ENCODE peak calls at places on chromosomes 2 and 18, in ten cellular contexts. E is PC-9, O is sigmoid colon, P is suprapubic skin, N is adrenal gland, H is endodermal cell, T is dorsolateral prefrontal cortex, Z is heart left ventricle, F is astrocyte, L is BJ. M is an unnamed sample.

GRCh38 chr2:45595724-45596435 is 15.2 kb downstream of the SRBD1 start:
- DNase-seq in E (no peak), O (no peak), P (no peak), N (peak), H (no peak), T (peak), Z (peak), F (peak), L (peak), M (no peak)

GRCh38 chr2:191690327-191690726 is 12.4 kb downstream of the NABP1 start:
- DNase-seq in E (no peak), O (no peak), P (no peak), N (no peak), H (no peak), T (no peak), Z (no peak), F (no peak), L (no peak), M (no peak)

GRCh38 chr2:221549143-221549542 is 23.0 kb downstream of the EPHA4 start:
- DNase-seq in E (no peak), O (no peak), P (no peak), N (no peak), H (no peak), T (no peak), Z (no peak), F (peak), L (no peak), M (no peak)

GRCh38 chr18:2102022-2102421 is 469.3 kb downstream of the METTL4 start:
- DNase-seq in E (no peak), O (no peak), P (no peak), N (no peak), H (no peak), T (no peak), Z (no peak), F (no peak), L (no peak), M (no peak)

GRCh38 chr2:213152065-213152794 is 818 bp upstream of the IKZF2 start:
- DNase-seq in E (peak), O (peak), P (no peak), N (peak), H (peak), T (peak), Z (peak), F (peak), L (no peak), M (no peak)

GRCh38 chr2:17620841-17621240 is 80.3 kb downstream of the VSNL1 start:
- DNase-seq in E (no peak), O (no peak), P (no peak), N (no peak), H (no peak), T (no peak), Z (no peak), F (peak), L (peak), M (no peak)

GRCh38 chr2:191228861-191229260 is 16.3 kb upstream of the MYO1B start:
- DNase-seq in E (no peak), O (no peak), P (peak), N (peak), H (no peak), T (no peak), Z (peak), F (no peak), L (no peak), M (no peak)

GRCh38 chr18:63306819-63307554 is 12.6 kb downstream of the BCL2 start:
- DNase-seq in E (no peak), O (no peak), P (no peak), N (no peak), H (no peak), T (no peak), Z (no peak), F (no peak), L (no peak), M (no peak)

GRCh38 chr2:57080035-57080434 is 896.2 kb downstream of the CCDC85A start:
- DNase-seq in E (no peak), O (no peak), P (no peak), N (no peak), H (no peak), T (no peak), Z (no peak), F (no peak), L (no peak), M (no peak)

GRCh38 chr18:64519191-64519590 is 370.3 kb upstream of the LINC00305 start:
- DNase-seq in E (no peak), O (no peak), P (no peak), N (no peak), H (no peak), T (no peak), Z (no peak), F (no peak), L (no peak), M (no peak)

GRCh38 chr2:239831272-239831731 is 193.8 kb downstream of the NDUFA10 start:
- DNase-seq in E (no peak), O (peak), P (peak), N (peak), H (peak), T (peak), Z (no peak), F (no peak), L (no peak), M (no peak)

GRCh38 chr18:45320724-45321123 is 294.6 kb upstream of the SLC14A2 start:
- DNase-seq in E (no peak), O (no peak), P (no peak), N (no peak), H (no peak), T (no peak), Z (no peak), F (peak), L (no peak), M (no peak)

GRCh38 chr2:119264781-119265692 is 41.4 kb downstream of the STEAP3 start:
- DNase-seq in E (peak), O (no peak), P (no peak), N (peak), H (peak), T (peak), Z (peak), F (no peak), L (no peak), M (no peak)

GRCh38 chr18:53567935-53568574 is 656.4 kb downstream of the MBD2 start:
- DNase-seq in E (no peak), O (no peak), P (no peak), N (no peak), H (peak), T (no peak), Z (no peak), F (peak), L (peak), M (peak)

GRCh38 chr18:22191986-22192385 is 22.6 kb downstream of the GATA6 start:
- DNase-seq in E (no peak), O (no peak), P (no peak), N (no peak), H (peak), T (no peak), Z (no peak), F (no peak), L (no peak), M (no peak)

GRCh38 chr2:237980087-237980486 is 13.3 kb downstream of the UBE2F start:
- DNase-seq in E (no peak), O (no peak), P (no peak), N (peak), H (no peak), T (peak), Z (no peak), F (no peak), L (no peak), M (no peak)

GRCh38 chr2:145543155-145543554 is 1023.2 kb upstream of the ZEB2 start:
- DNase-seq in E (no peak), O (no peak), P (no peak), N (no peak), H (no peak), T (no peak), Z (no peak), F (no peak), L (no peak), M (no peak)

GRCh38 chr2:197433770-197434438 is 924 bp downstream of the SF3B1 start:
- DNase-seq in E (no peak), O (no peak), P (no peak), N (no peak), H (no peak), T (no peak), Z (no peak), F (peak), L (no peak), M (no peak)

GRCh38 chr2:41194235-41194634 is 742.3 kb upstream of the SLC8A1 start:
- DNase-seq in E (no peak), O (no peak), P (no peak), N (peak), H (no peak), T (no peak), Z (peak), F (peak), L (no peak), M (no peak)

GRCh38 chr2:233346930-233347329 is 7.4 kb upstream of the DGKD start:
- DNase-seq in E (no peak), O (no peak), P (no peak), N (no peak), H (no peak), T (peak), Z (no peak), F (no peak), L (no peak), M (no peak)

GRCh38 chr2:233764264-233764663 is 4.2 kb downstream of the UGT1A1 start:
- DNase-seq in E (no peak), O (no peak), P (no peak), N (no peak), H (no peak), T (no peak), Z (no peak), F (peak), L (peak), M (no peak)

GRCh38 chr2:136117391-136117841 is 533 bp downstream of the CXCR4 start:
- DNase-seq in E (no peak), O (no peak), P (no peak), N (peak), H (peak), T (peak), Z (peak), F (peak), L (no peak), M (no peak)

GRCh38 chr2:160408575-160409291 is 84.9 kb downstream of the RBMS1 start:
- DNase-seq in E (no peak), O (no peak), P (no peak), N (no peak), H (peak), T (no peak), Z (no peak), F (no peak), L (no peak), M (no peak)

GRCh38 chr2:65553504-65554074 is 121.2 kb upstream of the SPRED2 start:
- DNase-seq in E (no peak), O (no peak), P (no peak), N (no peak), H (no peak), T (no peak), Z (no peak), F (no peak), L (no peak), M (no peak)
- H3K4me3 ChIP-seq in E (no peak), O (no peak), P (no peak), N (no peak), H (no peak), T (no peak), Z (no peak), F (no peak), L (no peak), M (no peak)

GRCh38 chr18:4789506-4789905 is 334.4 kb upstream of the DLGAP1 start:
- DNase-seq in E (no peak), O (no peak), P (no peak), N (no peak), H (no peak), T (no peak), Z (no peak), F (no peak), L (no peak), M (no peak)
- TF ChIP-seq CTCF in E (no peak), O (no peak), P (no peak), N (no peak), H (no peak), T (no peak), Z (no peak), F (no peak), L (no peak), M (no peak)

GRCh38 chr2:128736689-128737545 is 418.2 kb upstream of the HS6ST1 start:
- DNase-seq in E (peak), O (peak), P (peak), N (peak), H (peak), T (peak), Z (peak), F (peak), L (no peak), M (no peak)
- H3K4me3 ChIP-seq in E (no peak), O (peak), P (peak), N (peak), H (no peak), T (peak), Z (peak), F (peak), L (peak), M (peak)

DNA sequence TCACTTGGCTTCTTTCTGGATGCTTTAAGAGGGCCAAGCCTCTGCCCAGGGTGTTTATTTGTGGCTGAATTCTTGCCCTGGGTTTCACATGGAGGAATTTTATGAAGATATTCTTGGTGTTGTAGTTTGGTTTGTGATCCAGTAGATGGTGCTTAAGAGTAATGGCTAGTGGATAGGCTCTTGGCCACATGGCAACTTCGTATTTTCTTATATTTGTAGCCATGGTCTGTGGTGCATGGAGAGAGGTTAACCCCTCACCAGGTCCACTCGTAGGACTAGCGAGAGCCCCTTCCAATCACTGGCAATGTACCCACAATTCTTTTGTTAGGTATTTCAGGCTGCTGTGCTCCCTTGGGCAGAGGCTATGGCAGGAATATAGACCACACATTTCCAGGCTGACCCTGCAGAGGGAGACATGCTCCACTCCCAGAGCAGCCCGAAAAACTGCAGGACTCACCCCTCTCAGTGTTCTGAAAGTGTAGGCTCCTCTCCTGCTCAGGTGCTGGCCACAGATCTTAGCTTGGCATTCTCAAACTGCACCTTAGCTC is 582.1 kb upstream of the SETBP1 start:
- DNase-seq in E (peak), O (no peak), P (no peak), N (no peak), H (peak), T (no peak), Z (no peak), F (peak), L (no peak), M (no peak)
- TF ChIP-seq CTCF in E (peak), O (peak), P (no peak), N (no peak), H (peak), T (no peak), Z (peak), F (peak), L (peak), M (peak)